ENCODE peak calls at places on chromosomes 12 and 14, in six cellular contexts. F is progenitor cell of endocrine pancreas, W is choroid plexus epithelial cell, E is dorsolateral prefrontal cortex, O is type B pancreatic cell, Q is fibroblast of lung. G is an unnamed sample.

GRCh38 chr14:35534884-35535793 is 1.2 kb downstream of the INSM2 start:
- DNase-seq in F (peak), W (peak), E (peak), O (peak), Q (peak), G (peak)

GRCh38 chr12:47527816-47528215 is 178.0 kb downstream of the RPAP3 start:
- DNase-seq in F (no peak), W (peak), E (no peak), O (no peak), Q (peak), G (no peak)

GRCh38 chr12:28908646-28909045 is 240.4 kb upstream of the FAR2 start:
- DNase-seq in F (no peak), W (no peak), E (no peak), O (no peak), Q (peak), G (no peak)

GRCh38 chr14:89661392-89661791 is 244.4 kb upstream of the FOXN3 start:
- DNase-seq in F (no peak), W (no peak), E (no peak), O (no peak), Q (no peak), G (no peak)

GRCh38 chr12:2691001-2691339 is 103.8 kb upstream of the FKBP4 start:
- DNase-seq in F (peak), W (peak), E (no peak), O (peak), Q (peak), G (peak)

GRCh38 chr14:28767851-28768548 is 1.4 kb downstream of the FOXG1 start:
- DNase-seq in F (no peak), W (no peak), E (no peak), O (no peak), Q (no peak), G (no peak)

GRCh38 chr14:54177861-54178591 is 218.8 kb upstream of the CDKN3 start:
- DNase-seq in F (no peak), W (peak), E (no peak), O (no peak), Q (peak), G (no peak)

GRCh38 chr12:10214877-10215267 is 2.2 kb downstream of the GABARAPL1 start:
- DNase-seq in F (no peak), W (peak), E (no peak), O (no peak), Q (peak), G (no peak)

GRCh38 chr12:122872815-122873361 is 23.0 kb downstream of the VPS37B start:
- DNase-seq in F (no peak), W (no peak), E (no peak), O (no peak), Q (no peak), G (no peak)

GRCh38 chr12:124410354-124411175 is 115.7 kb downstream of the RFLNA start:
- DNase-seq in F (no peak), W (no peak), E (peak), O (no peak), Q (peak), G (no peak)

GRCh38 chr12:69284131-69284530 is 44.8 kb downstream of the CPSF6 start:
- DNase-seq in F (peak), W (peak), E (peak), O (no peak), Q (peak), G (peak)

GRCh38 chr14:68520637-68521556 is 272.0 kb downstream of the ZFP36L1 start:
- DNase-seq in F (peak), W (no peak), E (no peak), O (no peak), Q (peak), G (no peak)

GRCh38 chr14:101845896-101846295 is 84.4 kb downstream of the PPP2R5C start:
- DNase-seq in F (no peak), W (no peak), E (peak), O (no peak), Q (no peak), G (no peak)

GRCh38 chr12:106248177-106248848 is 493 bp upstream of the CKAP4 start:
- DNase-seq in F (no peak), W (peak), E (peak), O (peak), Q (peak), G (no peak)

GRCh38 chr14:68404652-68405183 is 388.1 kb downstream of the ZFP36L1 start:
- DNase-seq in F (no peak), W (no peak), E (no peak), O (no peak), Q (peak), G (no peak)

GRCh38 chr12:16555630-16556029 is 50.3 kb downstream of the LMO3 start:
- DNase-seq in F (no peak), W (peak), E (no peak), O (no peak), Q (no peak), G (no peak)

GRCh38 chr12:12210416-12210815 is 56.4 kb downstream of the LRP6 start:
- DNase-seq in F (no peak), W (no peak), E (no peak), O (no peak), Q (no peak), G (no peak)

GRCh38 chr14:36233217-36233616 is 56.7 kb upstream of the PTCSC3 start:
- DNase-seq in F (no peak), W (no peak), E (no peak), O (no peak), Q (no peak), G (no peak)

GRCh38 chr12:11958216-11959091 is 112.3 kb upstream of the BCL2L14 start:
- DNase-seq in F (no peak), W (peak), E (no peak), O (no peak), Q (peak), G (no peak)

GRCh38 chr12:29216797-29217583 is 67.9 kb downstream of the FAR2 start:
- DNase-seq in F (no peak), W (peak), E (no peak), O (no peak), Q (peak), G (no peak)

GRCh38 chr12:6632026-6632978 is 3.5 kb downstream of the LPAR5 start:
- DNase-seq in F (no peak), W (no peak), E (peak), O (no peak), Q (no peak), G (no peak)

GRCh38 chr12:71581206-71581605 is 82.4 kb downstream of the ZFC3H1 start:
- DNase-seq in F (no peak), W (no peak), E (no peak), O (no peak), Q (peak), G (no peak)

GRCh38 chr12:1073652-1074051 is 82.6 kb downstream of the ERC1 start:
- DNase-seq in F (no peak), W (peak), E (no peak), O (no peak), Q (no peak), G (no peak)

GRCh38 chr14:99028521-99028920 is 243.5 kb downstream of the BCL11B start:
- DNase-seq in F (no peak), W (no peak), E (no peak), O (no peak), Q (no peak), G (no peak)

GRCh38 chr14:79044894-79045624 is 874.9 kb downstream of the NRXN3 start:
- DNase-seq in F (no peak), W (peak), E (no peak), O (no peak), Q (peak), G (no peak)

GRCh38 chr12:127270193-127270592 is 996.8 kb upstream of the TMEM132C start:
- DNase-seq in F (no peak), W (peak), E (no peak), O (no peak), Q (peak), G (no peak)

GRCh38 chr12:106942775-106943174 is 12.9 kb upstream of the TMEM263 start:
- DNase-seq in F (no peak), W (no peak), E (no peak), O (no peak), Q (no peak), G (no peak)

GRCh38 chr12:124607681-124608425 is 40.4 kb upstream of the NCOR2 start:
- DNase-seq in F (no peak), W (no peak), E (no peak), O (no peak), Q (peak), G (no peak)

GRCh38 chr12:124007810-124008570 is 35.0 kb downstream of the ZNF664 start:
- DNase-seq in F (no peak), W (peak), E (no peak), O (no peak), Q (peak), G (no peak)

GRCh38 chr14:91159182-91159581 is 45.3 kb downstream of the DGLUCY start:
- DNase-seq in F (no peak), W (no peak), E (no peak), O (no peak), Q (no peak), G (no peak)

GRCh38 chr12:122111070-122111750 is 32.7 kb downstream of the MLXIP start:
- DNase-seq in F (no peak), W (no peak), E (no peak), O (no peak), Q (no peak), G (no peak)

GRCh38 chr12:49341777-49342065 is 4.7 kb upstream of the C1QL4 start:
- DNase-seq in F (no peak), W (no peak), E (no peak), O (no peak), Q (no peak), G (no peak)

GRCh38 chr12:72057330-72057911 is 118.8 kb downstream of the TPH2 start:
- DNase-seq in F (no peak), W (no peak), E (no peak), O (no peak), Q (peak), G (no peak)

GRCh38 chr12:102880783-102881182 is 36.3 kb downstream of the PAH start:
- DNase-seq in F (no peak), W (no peak), E (no peak), O (no peak), Q (no peak), G (no peak)

GRCh38 chr12:102876883-102877282 is 40.2 kb downstream of the PAH start:
- DNase-seq in F (no peak), W (no peak), E (no peak), O (no peak), Q (no peak), G (no peak)

GRCh38 chr12:102874819-102875218 is 42.2 kb downstream of the PAH start:
- DNase-seq in F (no peak), W (no peak), E (no peak), O (no peak), Q (no peak), G (no peak)

GRCh38 chr12:102883204-102883799 is 33.7 kb downstream of the PAH start:
- DNase-seq in F (peak), W (peak), E (peak), O (peak), Q (peak), G (peak)

GRCh38 chr12:102879144-102879763 is 37.8 kb downstream of the PAH start:
- DNase-seq in F (no peak), W (peak), E (no peak), O (no peak), Q (peak), G (peak)
- TF ChIP-seq CTCF in F (peak), W (peak), E (peak), O (peak), Q (no peak), G (peak)

GRCh38 chr12:114164354-114164753 is 198.2 kb upstream of the RBM19 start:
- DNase-seq in F (no peak), W (no peak), E (no peak), O (no peak), Q (no peak), G (no peak)

GRCh38 chr12:114168061-114168460 is 201.9 kb upstream of the RBM19 start:
- DNase-seq in F (no peak), W (no peak), E (no peak), O (no peak), Q (peak), G (no peak)

GRCh38 chr12:114165921-114166320 is 199.8 kb upstream of the RBM19 start:
- DNase-seq in F (no peak), W (no peak), E (no peak), O (no peak), Q (no peak), G (no peak)

GRCh38 chr12:114167431-114167830 is 201.3 kb upstream of the RBM19 start:
- DNase-seq in F (no peak), W (no peak), E (no peak), O (no peak), Q (peak), G (no peak)

DNA sequence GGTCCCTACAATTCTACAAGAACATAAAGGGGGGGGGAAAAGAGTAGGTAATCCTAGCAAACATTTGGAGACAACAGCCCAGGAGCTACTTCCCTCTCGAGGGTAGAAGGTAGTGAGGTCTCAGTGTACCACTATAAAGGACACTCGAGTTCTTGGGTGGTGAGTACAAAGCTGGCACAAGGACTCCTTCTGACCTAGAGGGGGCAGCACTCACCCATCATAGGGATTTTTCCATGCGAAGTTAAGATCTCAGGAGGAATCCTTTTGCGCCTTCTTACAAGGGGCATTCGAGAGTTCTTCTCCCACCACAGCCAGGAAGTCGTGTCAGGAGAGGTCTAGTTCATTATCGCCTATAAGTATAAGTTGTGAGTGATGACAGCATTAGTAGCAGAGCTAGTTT is 200.2 kb upstream of the RBM19 start:
- DNase-seq in F (peak), W (no peak), E (peak), O (no peak), Q (peak), G (peak)
- TF ChIP-seq CTCF in F (peak), W (no peak), E (peak), O (peak), Q (peak), G (peak)

GRCh38 chr12:99658950-99659349 is 11.4 kb downstream of the GARIN6 start:
- DNase-seq in F (no peak), W (peak), E (no peak), O (no peak), Q (peak), G (no peak)
- TF ChIP-seq CTCF in F (peak), W (no peak), E (peak), O (peak), Q (no peak), G (peak)

DNA sequence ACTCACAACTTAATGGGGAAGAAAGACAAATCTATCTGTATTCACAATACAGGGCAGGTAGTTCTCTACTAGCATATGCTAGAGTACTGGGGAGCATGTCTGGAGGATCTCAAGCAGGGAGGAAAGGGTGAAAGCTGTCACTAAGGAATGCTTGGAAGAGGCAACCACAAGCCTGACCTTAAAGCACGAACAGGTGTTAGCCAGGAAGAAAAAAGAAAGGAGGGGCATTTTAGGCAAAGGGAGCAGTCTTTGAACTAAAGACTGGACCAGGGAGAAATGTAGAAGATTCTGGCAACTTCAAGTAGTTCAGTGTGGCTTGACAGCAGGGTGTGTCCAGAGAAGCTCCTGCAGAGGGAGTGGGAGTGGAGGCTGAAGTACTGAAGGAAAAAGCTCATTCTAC is 50.9 kb downstream of the AP5M1 start:
- DNase-seq in F (no peak), W (peak), E (no peak), O (no peak), Q (no peak), G (no peak)
- TF ChIP-seq CTCF in F (no peak), W (no peak), E (no peak), O (no peak), Q (no peak), G (no peak)

GRCh38 chr14:103343164-103343879 is 9.3 kb downstream of the EIF5 start:
- DNase-seq in F (no peak), W (peak), E (no peak), O (no peak), Q (no peak), G (no peak)
- TF ChIP-seq CTCF in F (no peak), W (peak), E (no peak), O (no peak), Q (no peak), G (no peak)

GRCh38 chr14:103859416-103860202 is 12.2 kb upstream of the PPP1R13B start:
- DNase-seq in F (no peak), W (no peak), E (no peak), O (no peak), Q (no peak), G (no peak)
- TF ChIP-seq CTCF in F (no peak), W (no peak), E (no peak), O (no peak), Q (no peak), G (no peak)

DNA sequence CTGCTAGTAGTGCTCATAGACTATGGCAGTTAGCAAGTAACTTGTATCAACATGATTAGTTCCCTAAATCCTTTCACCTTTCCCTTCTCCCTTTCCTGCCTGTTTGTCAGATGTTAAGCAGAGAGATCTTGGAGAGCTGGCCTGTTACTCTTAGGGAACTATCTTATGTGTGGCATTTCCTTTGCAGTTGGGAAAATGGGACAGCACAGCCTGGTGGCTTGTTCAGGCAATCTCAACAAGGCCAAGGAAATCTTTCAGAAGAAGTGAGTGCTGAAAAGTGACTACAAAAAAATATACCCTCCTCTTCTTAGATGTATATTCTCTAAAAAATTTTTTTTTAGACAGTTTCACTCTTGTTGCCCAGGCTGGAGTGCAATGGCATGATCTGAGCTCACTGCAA is 7.4 kb downstream of the PARP2 start:
- DNase-seq in F (no peak), W (peak), E (no peak), O (no peak), Q (no peak), G (no peak)
- TF ChIP-seq CTCF in F (peak), W (peak), E (no peak), O (no peak), Q (no peak), G (peak)

GRCh38 chr12:21941522-21942376 is 523 bp upstream of the ABCC9 start:
- DNase-seq in F (peak), W (peak), E (no peak), O (no peak), Q (peak), G (peak)
- TF ChIP-seq CTCF in F (peak), W (peak), E (no peak), O (peak), Q (peak), G (peak)

G was measured in neural crest cell.